ENCODE peak calls at places on chromosomes 3 and 15, in seven cellular contexts. I is ovary; X is esophagus squamous epithelium; M is neural progenitor cell; Z is H9; T is neuronal stem cell; P is CD4-positive, alpha-beta memory T cell. A is an unnamed sample.
A peak's percentile ranks its signal among the peaks of the same experiment; 100 is the strongest.

GRCh38 chr3:14605744-14606143 is 45.8 kb upstream of the CCDC174 start:
- DNase-seq in I (no peak), Z (no peak), P (no peak), T (no peak), X (no peak), M (no peak), A (no peak)

GRCh38 chr3:30114918-30115317 is 491.5 kb upstream of the TGFBR2 start:
- DNase-seq in P (no peak), Z (no peak), X (no peak), T (no peak), M (no peak), I (no peak), A (no peak)

GRCh38 chr3:44995142-44995770 is 19.2 kb downstream of the EXOSC7 start:
- DNase-seq in P (no peak), Z (no peak), X (no peak), M (no peak), T (no peak), I (no peak), A (no peak)

GRCh38 chr3:37625051-37625450 is 236.6 kb upstream of the CTDSPL start:
- DNase-seq in I (no peak), P (no peak), M (no peak), X (no peak), T (no peak), Z (no peak), A (no peak)

GRCh38 chr3:37812497-37812896 is 49.2 kb upstream of the CTDSPL start:
- DNase-seq in Z (no peak), I (no peak), X (no peak), M (no peak), T (no peak), P (no peak), A (no peak)

GRCh38 chr3:138440137-138440536 is 5.7 kb downstream of the ESYT3 start:
- DNase-seq in Z (no peak), T (no peak), P (no peak), X (no peak), M (no peak), I (no peak), A (no peak)

GRCh38 chr3:197953881-197954280 is 3.9 kb downstream of the RPL35A start:
- DNase-seq in X (no peak), I (no peak), T (no peak), M (no peak), Z (no peak), P (no peak), A (no peak)

GRCh38 chr3:122986790-122987189 is 40.8 kb downstream of the SEMA5B start:
- DNase-seq in M (peak; percentile 32), T (no peak), Z (peak; percentile 79), I (no peak), P (no peak), X (no peak), A (no peak)

GRCh38 chr15:56969265-56969895 is 50.9 kb downstream of the TCF12 start:
- DNase-seq in P (no peak), M (no peak), T (no peak), Z (no peak), X (no peak), I (no peak), A (no peak)

GRCh38 chr3:112770026-112770626 is 76.5 kb downstream of the CD200R1L start:
- DNase-seq in I (no peak), P (no peak), M (no peak), Z (peak; percentile 64), X (no peak), T (no peak), A (no peak)

GRCh38 chr3:169218314-169218983 is 445.1 kb downstream of the MECOM start:
- DNase-seq in Z (peak; percentile 49), T (no peak), M (peak; percentile 62), P (no peak), I (no peak), X (no peak), A (no peak)

GRCh38 chr15:72474466-72474911 is 359 bp downstream of the ARIH1 start:
- DNase-seq in P (no peak), I (no peak), M (no peak), X (no peak), Z (no peak), T (no peak), A (no peak)

GRCh38 chr15:25508369-25509002 is 69.7 kb upstream of the UBE3A start:
- DNase-seq in P (no peak), T (peak; percentile 41), M (peak; percentile 68), Z (no peak), X (no peak), I (no peak), A (peak; percentile 16)

GRCh38 chr15:60423540-60423939 is 25.8 kb upstream of the ANXA2 start:
- DNase-seq in P (no peak), Z (no peak), M (peak; percentile 85), X (no peak), I (no peak), T (peak; percentile 46), A (no peak)

GRCh38 chr3:127823590-127823857 is 1.2 kb upstream of the MGLL start:
- DNase-seq in X (no peak), I (no peak), M (no peak), Z (no peak), T (no peak), P (no peak), A (no peak)

GRCh38 chr3:127825764-127826163 is 3.4 kb upstream of the MGLL start:
- DNase-seq in I (no peak), M (no peak), T (no peak), Z (no peak), P (no peak), X (no peak), A (no peak)

GRCh38 chr3:127822166-127822835 is at the start of gene MGLL:
- DNase-seq in P (no peak), T (peak; percentile 23), X (no peak), M (peak; percentile 49), Z (no peak), I (no peak), A (no peak)

GRCh38 chr3:127822836-127823589 is 698 bp upstream of the MGLL start:
- DNase-seq in X (no peak), Z (no peak), T (peak; percentile 15), M (peak; percentile 66), P (no peak), I (no peak), A (no peak)

DNA sequence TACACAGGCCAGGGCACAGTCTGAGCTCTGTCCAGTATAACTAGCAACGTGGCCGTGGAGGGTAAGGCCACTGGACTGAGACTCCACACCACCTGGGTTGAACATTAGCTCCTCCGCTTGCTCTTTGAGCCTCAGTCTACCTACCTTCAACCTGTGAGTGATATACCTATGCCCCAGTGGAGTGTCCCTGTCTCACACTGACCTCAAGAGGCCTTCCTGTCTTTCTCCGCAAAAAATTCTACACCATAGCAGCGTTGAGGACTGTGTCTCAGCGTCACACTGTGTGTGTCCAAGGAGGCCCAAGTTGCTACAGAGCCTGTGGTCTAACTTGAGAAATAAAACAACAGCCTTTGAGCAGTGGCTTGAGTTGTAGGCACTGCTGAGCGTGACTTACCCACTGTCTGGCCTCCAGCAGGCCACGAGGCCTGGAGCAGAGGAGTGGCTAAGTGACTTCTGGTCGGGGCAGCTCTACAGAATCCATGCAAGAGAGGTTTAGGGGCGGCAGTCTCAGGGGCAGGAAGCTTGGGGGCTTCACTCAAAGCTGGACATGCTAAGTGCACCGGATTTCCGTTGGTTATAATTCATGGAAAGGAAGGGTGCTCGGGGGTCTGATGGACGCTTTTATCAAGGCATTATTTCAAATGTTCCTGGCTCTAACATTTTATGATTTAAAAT is 2.0 kb upstream of the MGLL start:
- DNase-seq in P (no peak), T (no peak), M (no peak), Z (no peak), I (no peak), X (no peak), A (no peak)
- H3K9me3 ChIP-seq in P (no peaks in the 10 kb centered on the region), T (no peaks in the 10 kb centered on the region), M (peaks cover 9% of the 10 kb centered on the region), Z (no peaks in the 10 kb centered on the region), I (peaks cover 3% of the 10 kb centered on the region), X (no peaks in the 10 kb centered on the region), A (no peaks in the 10 kb centered on the region)

GRCh38 chr3:32708672-32709283 is 23.8 kb downstream of the CNOT10 start:
- DNase-seq in P (no peak), T (no peak), M (no peak), Z (no peak), X (no peak), I (no peak), A (no peak)
- H3K27ac ChIP-seq in P (no peak overlapping the region), T (no peak overlapping the region), M (peak overlapping the region; percentile 27), Z (no peak overlapping the region), X (no peak overlapping the region), I (no peak overlapping the region), A (peak overlapping the region; percentile 36)

GRCh38 chr3:16380421-16380820 is 115.4 kb downstream of the OXNAD1 start:
- DNase-seq in I (no peak), P (no peak), M (no peak), Z (no peak), T (no peak), X (no peak), A (no peak)

GRCh38 chr3:16383864-16384263 is 118.9 kb downstream of the OXNAD1 start:
- DNase-seq in T (no peak), M (no peak), Z (no peak), X (no peak), I (no peak), P (no peak), A (no peak)

GRCh38 chr3:16379838-16380237 is 114.8 kb downstream of the OXNAD1 start:
- DNase-seq in X (no peak), I (no peak), M (no peak), T (no peak), Z (no peak), P (no peak), A (no peak)

GRCh38 chr3:16382852-16383251 is 117.8 kb downstream of the OXNAD1 start:
- DNase-seq in I (no peak), X (no peak), T (no peak), M (no peak), Z (no peak), P (no peak), A (no peak)

GRCh38 chr3:16381426-16381825 is 116.4 kb downstream of the OXNAD1 start:
- DNase-seq in I (no peak), M (no peak), T (no peak), Z (no peak), X (no peak), P (no peak), A (no peak)
- H3K4me1 ChIP-seq in I (peaks cover 4% of the 10 kb centered on the region), M (no peaks in the 10 kb centered on the region), T (no peaks in the 10 kb centered on the region), Z (no peaks in the 10 kb centered on the region), X (peaks cover 13% of the 10 kb centered on the region), P (peaks cover 45% of the 10 kb centered on the region), A (peaks cover 33% of the 10 kb centered on the region)

GRCh38 chr3:25252291-25252690 is 175.8 kb upstream of the RARB start:
- DNase-seq in T (no peak), I (no peak), M (no peak), Z (no peak), X (no peak), P (no peak), A (no peak)

DNA sequence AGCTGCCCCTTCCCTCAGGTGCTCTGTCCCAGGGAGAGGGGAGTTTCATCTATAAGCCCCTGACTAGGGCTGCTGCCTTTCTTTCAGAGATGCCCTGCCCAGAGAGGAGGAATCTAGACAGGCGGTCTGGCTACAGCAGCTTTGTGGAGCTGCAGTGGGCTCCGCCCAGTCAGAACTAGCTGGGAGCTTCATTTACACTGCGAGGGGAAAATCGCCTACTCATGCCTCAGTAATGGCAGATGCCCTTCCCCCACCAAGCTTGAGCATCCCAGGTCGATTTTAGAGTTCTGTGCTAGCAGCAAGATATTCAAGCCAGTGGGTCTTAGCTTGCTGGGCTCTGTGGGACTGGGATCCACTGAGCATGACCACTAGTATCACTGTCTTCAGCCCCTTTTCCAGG is 181.1 kb upstream of the RARB start:
- DNase-seq in I (no peak), T (no peak), P (no peak), Z (peak; percentile 51), X (no peak), M (peak; percentile 18), A (no peak)
- H3K9me3 ChIP-seq in I (no peaks in the 10 kb centered on the region), T (peaks cover 25% of the 10 kb centered on the region), P (no peaks in the 10 kb centered on the region), Z (no peaks in the 10 kb centered on the region), X (no peaks in the 10 kb centered on the region), M (no peaks in the 10 kb centered on the region), A (no peaks in the 10 kb centered on the region)

A was measured in CD8-positive, alpha-beta memory T cell.